ENCODE peak calls at places on chromosome 20, in seven cellular contexts. X, A, B, M, R, C and S are unnamed samples.

GRCh38 chr20:1569417-1569861 is 11.9 kb upstream of the SIRPD start:
- DNase-seq in X (peak), A (no peak), B (peak), M (peak), R (peak), C (no peak), S (peak)

GRCh38 chr20:37282558-37282957 is 6.9 kb upstream of the MANBAL start:
- DNase-seq in X (peak), A (no peak), B (peak), M (peak), R (peak), C (no peak), S (peak)

GRCh38 chr20:32651537-32651936 is 22.2 kb downstream of the C20orf203 start:
- DNase-seq in X (no peak), A (no peak), B (no peak), M (no peak), R (no peak), C (peak), S (peak)

GRCh38 chr20:52493177-52493711 is 301.7 kb upstream of the ZFP64 start:
- DNase-seq in X (peak), A (peak), B (peak), M (no peak), R (peak), C (no peak), S (peak)

GRCh38 chr20:20211988-20212518 is 155.9 kb upstream of the INSM1 start:
- DNase-seq in X (no peak), A (no peak), B (no peak), M (no peak), R (no peak), C (no peak), S (no peak)

GRCh38 chr20:18430172-18430826 is 36.5 kb downstream of the DZANK1 start:
- DNase-seq in X (no peak), A (no peak), B (no peak), M (no peak), R (no peak), C (no peak), S (no peak)

GRCh38 chr20:25496968-25497401 is 88.3 kb downstream of the NINL start:
- DNase-seq in X (peak), A (no peak), B (no peak), M (no peak), R (no peak), C (no peak), S (no peak)

GRCh38 chr20:46084805-46085792 is 4.7 kb downstream of the NCOA5 start:
- DNase-seq in X (peak), A (peak), B (peak), M (no peak), R (peak), C (no peak), S (peak)

GRCh38 chr20:44716309-44717106 is 1.3 kb downstream of the CCN5 start:
- DNase-seq in X (no peak), A (no peak), B (no peak), M (no peak), R (peak), C (no peak), S (no peak)

GRCh38 chr20:46683068-46683477 is 6.2 kb downstream of the TP53RK start:
- DNase-seq in X (no peak), A (no peak), B (peak), M (no peak), R (no peak), C (no peak), S (peak)

GRCh38 chr20:35018578-35019371 is 63.1 kb downstream of the MYH7B start:
- DNase-seq in X (no peak), A (no peak), B (no peak), M (no peak), R (peak), C (no peak), S (no peak)

GRCh38 chr20:976033-976432 is 26.1 kb downstream of the RSPO4 start:
- DNase-seq in X (no peak), A (no peak), B (no peak), M (no peak), R (no peak), C (no peak), S (no peak)

GRCh38 chr20:50577175-50578018 is 67.2 kb downstream of the PTPN1 start:
- DNase-seq in X (no peak), A (peak), B (no peak), M (no peak), R (no peak), C (no peak), S (no peak)

GRCh38 chr20:19406371-19406770 is 193.9 kb downstream of the SLC24A3 start:
- DNase-seq in X (no peak), A (no peak), B (no peak), M (no peak), R (no peak), C (no peak), S (no peak)

GRCh38 chr20:4925842-4926530 is 75.3 kb downstream of the SLC23A2 start:
- DNase-seq in X (peak), A (peak), B (peak), M (no peak), R (peak), C (no peak), S (no peak)

GRCh38 chr20:63884506-63885263 is 10.2 kb upstream of the DNAJC5 start:
- DNase-seq in X (no peak), A (no peak), B (no peak), M (no peak), R (no peak), C (no peak), S (no peak)

GRCh38 chr20:1005452-1006027 is 3.4 kb upstream of the RSPO4 start:
- DNase-seq in X (peak), A (no peak), B (peak), M (peak), R (peak), C (peak), S (peak)

GRCh38 chr20:50673831-50674825 is 17.2 kb downstream of the RIPOR3 start:
- DNase-seq in X (no peak), A (no peak), B (no peak), M (no peak), R (no peak), C (peak), S (no peak)

GRCh38 chr20:49447946-49448809 is 34.3 kb downstream of the KCNB1 start:
- DNase-seq in X (no peak), A (no peak), B (peak), M (no peak), R (peak), C (no peak), S (no peak)

GRCh38 chr20:4902788-4903187 is 98.5 kb downstream of the SLC23A2 start:
- DNase-seq in X (no peak), A (no peak), B (no peak), M (no peak), R (no peak), C (no peak), S (no peak)